ENCODE peak calls at places on chromosomes 3 and 15, in six cellular contexts. One of them, this sample, is unnamed.
A peak's percentile ranks its signal among the peaks of the same experiment; 100 is the strongest.

GRCh38 chr3:192794216-192794615 is 66.9 kb upstream of the FGF12 start:
- DNase-seq in trophoblast cell: no peak
- DNase-seq in IMR-90: no peak
- DNase-seq in neuronal stem cell: no peak
- DNase-seq in mesenchymal stem cell: no peak
- DNase-seq in H1: no peak
- DNase-seq in this sample: no peak

GRCh38 chr3:183291511-183292031 is 38.5 kb downstream of the B3GNT5 start:
- DNase-seq in IMR-90: peak; percentile 66
- DNase-seq in neuronal stem cell: no peak
- DNase-seq in trophoblast cell: no peak
- DNase-seq in mesenchymal stem cell: peak; percentile 58
- DNase-seq in H1: no peak
- DNase-seq in this sample: no peak

GRCh38 chr3:185702564-185703225 is 116.6 kb downstream of the SENP2 start:
- DNase-seq in trophoblast cell: no peak
- DNase-seq in neuronal stem cell: no peak
- DNase-seq in IMR-90: no peak
- DNase-seq in mesenchymal stem cell: no peak
- DNase-seq in H1: no peak
- DNase-seq in this sample: no peak

GRCh38 chr3:170508876-170509275 is 77.0 kb downstream of the SLC7A14 start:
- DNase-seq in mesenchymal stem cell: no peak
- DNase-seq in H1: no peak
- DNase-seq in neuronal stem cell: no peak
- DNase-seq in trophoblast cell: no peak
- DNase-seq in IMR-90: no peak
- DNase-seq in this sample: no peak

GRCh38 chr3:41464401-41464800 is 265.1 kb downstream of the CTNNB1 start:
- DNase-seq in neuronal stem cell: no peak
- DNase-seq in H1: no peak
- DNase-seq in trophoblast cell: peak; percentile 48
- DNase-seq in mesenchymal stem cell: no peak
- DNase-seq in IMR-90: peak; percentile 5
- DNase-seq in this sample: no peak

GRCh38 chr15:84937144-84937543 is 44.5 kb upstream of the PDE8A start:
- DNase-seq in trophoblast cell: peak; percentile 37
- DNase-seq in neuronal stem cell: no peak
- DNase-seq in mesenchymal stem cell: no peak
- DNase-seq in IMR-90: peak; percentile 16
- DNase-seq in H1: no peak
- DNase-seq in this sample: no peak

GRCh38 chr15:64692166-64692565 is 83.2 kb downstream of the RBPMS2 start:
- DNase-seq in trophoblast cell: no peak
- DNase-seq in mesenchymal stem cell: no peak
- DNase-seq in neuronal stem cell: no peak
- DNase-seq in IMR-90: no peak
- DNase-seq in H1: no peak
- DNase-seq in this sample: no peak

GRCh38 chr15:77409259-77410156 is 10.4 kb downstream of the PEAK1 start:
- DNase-seq in neuronal stem cell: no peak
- DNase-seq in mesenchymal stem cell: peak; percentile 18
- DNase-seq in IMR-90: no peak
- DNase-seq in trophoblast cell: no peak
- DNase-seq in H1: no peak
- DNase-seq in this sample: no peak

GRCh38 chr3:141485578-141486415 is 1.0 kb upstream of the RASA2 start:
- DNase-seq in H1: no peak
- DNase-seq in mesenchymal stem cell: peak; percentile 77
- DNase-seq in neuronal stem cell: peak; percentile 20
- DNase-seq in trophoblast cell: peak; percentile 84
- DNase-seq in IMR-90: peak; percentile 76
- DNase-seq in this sample: no peak

GRCh38 chr15:90481023-90481422 is 48.7 kb upstream of the CRTC3 start:
- DNase-seq in IMR-90: no peak
- DNase-seq in trophoblast cell: no peak
- DNase-seq in neuronal stem cell: no peak
- DNase-seq in H1: no peak
- DNase-seq in mesenchymal stem cell: peak; percentile 28
- DNase-seq in this sample: no peak

GRCh38 chr15:57777034-57777433 is 70.5 kb downstream of the POLR2M start:
- DNase-seq in neuronal stem cell: no peak
- DNase-seq in trophoblast cell: no peak
- DNase-seq in H1: no peak
- DNase-seq in mesenchymal stem cell: no peak
- DNase-seq in IMR-90: no peak
- DNase-seq in this sample: no peak
- H3K14ac ChIP-seq in neuronal stem cell: no peak overlapping the region
- H3K14ac ChIP-seq in trophoblast cell: no peak overlapping the region
- H3K14ac ChIP-seq in H1: no peak overlapping the region
- H3K14ac ChIP-seq in mesenchymal stem cell: no peak overlapping the region
- H3K14ac ChIP-seq in IMR-90: no peak overlapping the region
- H3K14ac ChIP-seq in this sample: no peak overlapping the region

DNA sequence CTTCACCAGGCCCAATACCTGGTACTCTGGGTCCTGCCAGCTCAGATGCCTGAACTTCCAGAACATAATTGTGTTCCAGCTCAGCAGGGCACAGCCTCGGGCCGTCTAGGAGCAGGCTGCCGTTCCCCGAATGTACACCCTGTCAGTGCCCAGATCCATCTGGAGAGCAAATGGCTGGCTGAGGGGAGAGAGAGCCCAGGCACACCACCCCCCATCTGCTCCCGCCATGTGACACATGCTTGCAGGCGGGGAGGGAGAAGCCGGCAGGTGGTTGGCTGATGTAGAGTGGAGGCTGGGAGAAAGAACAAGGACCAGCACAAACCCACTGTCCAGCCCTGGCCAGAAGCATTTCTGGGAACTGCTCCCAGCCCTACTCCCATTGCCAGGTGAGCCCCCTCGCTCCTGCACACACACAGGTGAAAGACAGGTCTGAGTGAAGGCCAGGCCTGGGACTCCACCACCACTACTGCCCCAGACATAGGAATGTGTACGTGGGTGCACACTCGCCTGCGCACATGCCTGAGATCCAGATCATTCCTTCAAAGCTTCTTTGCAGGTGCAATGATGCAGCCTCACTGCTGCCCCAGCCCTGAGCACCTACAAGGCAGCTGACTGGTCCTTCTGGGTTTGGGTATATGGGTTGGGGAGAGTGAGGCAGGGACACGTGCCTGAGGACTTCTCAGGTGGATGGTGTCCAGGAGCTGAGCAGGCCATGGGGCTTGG is 53.5 kb downstream of the SEMA5B start:
- DNase-seq in trophoblast cell: peak; percentile 80
- DNase-seq in neuronal stem cell: no peak
- DNase-seq in H1: no peak
- DNase-seq in mesenchymal stem cell: no peak
- DNase-seq in IMR-90: no peak
- DNase-seq in this sample: no peak
- H2AK5ac ChIP-seq in trophoblast cell: peak overlapping the region; percentile 15
- H2AK5ac ChIP-seq in neuronal stem cell: peak overlapping the region; percentile 21
- H2AK5ac ChIP-seq in H1: peak overlapping the region; percentile 76
- H2AK5ac ChIP-seq in mesenchymal stem cell: no peak overlapping the region
- H2AK5ac ChIP-seq in IMR-90: no peak overlapping the region
- H2AK5ac ChIP-seq in this sample: no peak overlapping the region

GRCh38 chr3:144549161-144549560 is 577.5 kb downstream of the DIPK2A start:
- DNase-seq in IMR-90: no peak
- DNase-seq in trophoblast cell: no peak
- DNase-seq in neuronal stem cell: peak; percentile 33
- DNase-seq in H1: no peak
- DNase-seq in mesenchymal stem cell: no peak
- DNase-seq in this sample: no peak

GRCh38 chr3:144546539-144546938 is 574.9 kb downstream of the DIPK2A start:
- DNase-seq in neuronal stem cell: no peak
- DNase-seq in H1: no peak
- DNase-seq in mesenchymal stem cell: no peak
- DNase-seq in IMR-90: no peak
- DNase-seq in trophoblast cell: no peak
- DNase-seq in this sample: no peak
- H3K14ac ChIP-seq in neuronal stem cell: no peak overlapping the region
- H3K14ac ChIP-seq in H1: no peak overlapping the region
- H3K14ac ChIP-seq in mesenchymal stem cell: no peak overlapping the region
- H3K14ac ChIP-seq in IMR-90: no peak overlapping the region
- H3K14ac ChIP-seq in trophoblast cell: no peak overlapping the region
- H3K14ac ChIP-seq in this sample: no peak overlapping the region

DNA sequence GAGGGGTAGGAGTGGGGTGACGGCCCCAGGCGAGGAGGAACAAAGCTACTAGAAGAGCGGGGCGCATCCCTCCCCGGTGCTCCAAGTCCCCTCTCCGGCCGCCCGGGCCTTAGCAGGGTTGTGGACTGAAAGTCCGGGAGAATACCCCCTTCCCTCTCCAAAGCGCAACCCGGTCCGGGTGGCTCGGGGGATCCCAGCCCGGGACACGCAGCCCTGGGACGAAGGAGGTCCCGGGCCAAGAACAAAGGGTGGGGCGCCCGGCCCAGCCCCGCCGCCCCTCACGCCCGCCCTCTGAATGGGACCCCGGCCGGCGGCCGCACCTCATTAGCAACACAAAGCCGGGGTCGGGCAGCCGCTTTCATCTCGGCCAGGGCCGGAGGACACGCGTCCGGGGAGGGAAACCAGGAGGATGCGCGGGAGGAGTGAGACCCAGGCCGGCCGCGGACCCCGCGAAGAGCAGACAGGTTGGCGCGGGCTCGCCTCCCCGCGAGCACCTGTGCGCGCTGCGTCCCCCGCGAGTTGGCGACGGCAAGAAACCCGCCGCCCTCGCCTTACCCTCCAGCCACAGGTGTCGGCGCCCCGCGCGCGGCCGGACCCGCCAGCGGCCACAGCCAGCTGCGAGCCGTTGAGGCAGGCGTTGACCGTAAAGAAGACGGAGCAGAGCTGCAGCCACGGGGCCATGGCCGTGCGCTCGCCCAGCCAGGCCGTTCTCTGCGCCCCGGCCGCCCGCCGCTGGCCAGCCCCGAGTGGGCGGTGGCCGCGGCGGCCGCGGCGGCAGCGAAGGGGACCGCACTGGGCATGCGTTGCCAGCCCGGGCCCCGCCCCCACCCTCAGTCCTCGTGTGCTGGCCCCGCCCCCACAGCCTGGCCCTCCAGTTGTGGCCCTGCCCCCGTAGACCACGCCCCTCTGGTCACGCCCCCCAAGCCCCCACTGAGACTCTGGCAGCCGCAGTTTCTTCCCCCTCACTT is at the start of gene IL17RD:
- DNase-seq in trophoblast cell: peak; percentile 78
- DNase-seq in mesenchymal stem cell: peak; percentile 73
- DNase-seq in neuronal stem cell: peak; percentile 85
- DNase-seq in IMR-90: peak; percentile 64
- DNase-seq in H1: peak; percentile 92
- DNase-seq in this sample: peak; percentile 88
- H2AK5ac ChIP-seq in trophoblast cell: no peak within 1 kb of the TSS
- H2AK5ac ChIP-seq in mesenchymal stem cell: no peak within 1 kb of the TSS
- H2AK5ac ChIP-seq in neuronal stem cell: peak within 1 kb of the TSS; percentile 85
- H2AK5ac ChIP-seq in IMR-90: no peak within 1 kb of the TSS
- H2AK5ac ChIP-seq in H1: no peak within 1 kb of the TSS
- H2AK5ac ChIP-seq in this sample: no peak within 1 kb of the TSS

GRCh38 chr15:70781236-70781635 is 17.9 kb upstream of the UACA start:
- DNase-seq in mesenchymal stem cell: no peak
- DNase-seq in H1: no peak
- DNase-seq in IMR-90: no peak
- DNase-seq in trophoblast cell: peak; percentile 74
- DNase-seq in neuronal stem cell: no peak
- DNase-seq in this sample: peak; percentile 36

GRCh38 chr15:70787001-70787400 is 23.6 kb upstream of the UACA start:
- DNase-seq in H1: no peak
- DNase-seq in neuronal stem cell: no peak
- DNase-seq in mesenchymal stem cell: no peak
- DNase-seq in IMR-90: no peak
- DNase-seq in trophoblast cell: no peak
- DNase-seq in this sample: no peak

GRCh38 chr15:70783610-70784021 is 20.3 kb upstream of the UACA start:
- DNase-seq in neuronal stem cell: no peak
- DNase-seq in mesenchymal stem cell: peak; percentile 75
- DNase-seq in IMR-90: peak; percentile 81
- DNase-seq in trophoblast cell: peak; percentile 56
- DNase-seq in H1: no peak
- DNase-seq in this sample: no peak

GRCh38 chr15:70778258-70779076 is 15.1 kb upstream of the UACA start:
- DNase-seq in IMR-90: peak; percentile 94
- DNase-seq in trophoblast cell: peak; percentile 48
- DNase-seq in H1: no peak
- DNase-seq in mesenchymal stem cell: peak; percentile 91
- DNase-seq in neuronal stem cell: no peak
- DNase-seq in this sample: no peak

GRCh38 chr15:70783041-70783440 is 19.7 kb upstream of the UACA start:
- DNase-seq in neuronal stem cell: no peak
- DNase-seq in mesenchymal stem cell: no peak
- DNase-seq in trophoblast cell: no peak
- DNase-seq in IMR-90: no peak
- DNase-seq in H1: no peak
- DNase-seq in this sample: no peak
- H3K14ac ChIP-seq in neuronal stem cell: no peak overlapping the region
- H3K14ac ChIP-seq in mesenchymal stem cell: no peak overlapping the region
- H3K14ac ChIP-seq in trophoblast cell: no peak overlapping the region
- H3K14ac ChIP-seq in IMR-90: peak overlapping the region; percentile 50
- H3K14ac ChIP-seq in H1: no peak overlapping the region
- H3K14ac ChIP-seq in this sample: no peak overlapping the region

GRCh38 chr3:58009749-58010535 is 1.7 kb downstream of the FLNB start:
- DNase-seq in neuronal stem cell: no peak
- DNase-seq in trophoblast cell: peak; percentile 77
- DNase-seq in H1: no peak
- DNase-seq in IMR-90: no peak
- DNase-seq in mesenchymal stem cell: peak; percentile 42
- DNase-seq in this sample: peak; percentile 64
- H2AK5ac ChIP-seq in neuronal stem cell: peak overlapping the region; percentile 24
- H2AK5ac ChIP-seq in trophoblast cell: no peak overlapping the region
- H2AK5ac ChIP-seq in H1: peak overlapping the region; percentile 68
- H2AK5ac ChIP-seq in IMR-90: peak overlapping the region; percentile 69
- H2AK5ac ChIP-seq in mesenchymal stem cell: peak overlapping the region; percentile 23
- H2AK5ac ChIP-seq in this sample: no peak overlapping the region

DNA sequence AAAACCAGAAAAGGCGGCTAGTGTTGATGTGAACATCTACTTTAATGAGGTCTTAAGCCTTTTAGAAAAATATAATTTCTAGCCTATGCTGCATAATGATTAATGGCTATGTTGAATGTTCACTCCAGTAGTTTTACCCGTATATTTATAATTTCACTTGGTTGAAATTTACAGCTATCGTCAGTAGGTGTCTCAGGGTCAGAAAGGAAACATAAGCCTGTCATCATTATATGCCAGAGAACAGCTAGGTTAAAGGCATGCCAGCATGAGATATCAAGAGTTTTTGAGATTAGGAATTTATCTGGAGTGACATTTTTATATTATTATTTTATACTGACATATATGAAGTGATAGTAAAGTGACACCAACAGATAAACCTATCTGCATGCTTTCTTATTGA is 904.1 kb downstream of the OTOL1 start:
- DNase-seq in H1: no peak
- DNase-seq in IMR-90: no peak
- DNase-seq in trophoblast cell: no peak
- DNase-seq in mesenchymal stem cell: no peak
- DNase-seq in neuronal stem cell: no peak
- DNase-seq in this sample: no peak
- H3K14ac ChIP-seq in H1: no peak overlapping the region
- H3K14ac ChIP-seq in IMR-90: no peak overlapping the region
- H3K14ac ChIP-seq in trophoblast cell: no peak overlapping the region
- H3K14ac ChIP-seq in mesenchymal stem cell: no peak overlapping the region
- H3K14ac ChIP-seq in neuronal stem cell: no peak overlapping the region
- H3K14ac ChIP-seq in this sample: no peak overlapping the region